ENCODE peak calls at places on chromosomes 6 and 20, in nine cellular contexts. One of them, this sample, is unnamed.

GRCh38 chr6:89828988-89829590 is 591 bp upstream of the CASP8AP2 start:
- DNase-seq in CD4-positive, alpha-beta T cell: no peak
- DNase-seq in endothelial cell: no peak
- DNase-seq in astrocyte of the cerebellum: no peak
- DNase-seq in GM12865: peak; percentile 53
- DNase-seq in activated CD8-positive, alpha-beta T cell treated with anti-CD3 and anti-CD28 coated beads for 36 hours: peak; percentile 34
- DNase-seq in bronchial epithelial cell: no peak
- DNase-seq in upper lobe of right lung: no peak
- DNase-seq in HFF-Myc: no peak
- DNase-seq in this sample: peak; percentile 25

GRCh38 chr6:18328549-18328922 is 58.6 kb upstream of the RNF144B start:
- DNase-seq in bronchial epithelial cell: peak; percentile 80
- DNase-seq in endothelial cell: no peak
- DNase-seq in GM12865: no peak
- DNase-seq in upper lobe of right lung: no peak
- DNase-seq in CD4-positive, alpha-beta T cell: no peak
- DNase-seq in astrocyte of the cerebellum: no peak
- DNase-seq in activated CD8-positive, alpha-beta T cell treated with anti-CD3 and anti-CD28 coated beads for 36 hours: no peak
- DNase-seq in HFF-Myc: no peak
- DNase-seq in this sample: no peak

GRCh38 chr6:139126255-139126654 is 8.6 kb upstream of the HECA start:
- DNase-seq in GM12865: no peak
- DNase-seq in astrocyte of the cerebellum: peak; percentile 65
- DNase-seq in HFF-Myc: peak; percentile 72
- DNase-seq in bronchial epithelial cell: peak; percentile 72
- DNase-seq in upper lobe of right lung: no peak
- DNase-seq in activated CD8-positive, alpha-beta T cell treated with anti-CD3 and anti-CD28 coated beads for 36 hours: peak; percentile 66
- DNase-seq in endothelial cell: no peak
- DNase-seq in CD4-positive, alpha-beta T cell: no peak
- DNase-seq in this sample: no peak

GRCh38 chr20:46704714-46705377 is 4.6 kb upstream of the SLC2A10 start:
- DNase-seq in astrocyte of the cerebellum: no peak
- DNase-seq in GM12865: no peak
- DNase-seq in bronchial epithelial cell: no peak
- DNase-seq in CD4-positive, alpha-beta T cell: no peak
- DNase-seq in endothelial cell: no peak
- DNase-seq in upper lobe of right lung: no peak
- DNase-seq in activated CD8-positive, alpha-beta T cell treated with anti-CD3 and anti-CD28 coated beads for 36 hours: no peak
- DNase-seq in HFF-Myc: no peak
- DNase-seq in this sample: no peak

GRCh38 chr6:133814797-133815196 is 74.1 kb upstream of the TCF21 start:
- DNase-seq in bronchial epithelial cell: peak; percentile 82
- DNase-seq in GM12865: no peak
- DNase-seq in CD4-positive, alpha-beta T cell: no peak
- DNase-seq in activated CD8-positive, alpha-beta T cell treated with anti-CD3 and anti-CD28 coated beads for 36 hours: peak; percentile 8
- DNase-seq in upper lobe of right lung: no peak
- DNase-seq in HFF-Myc: no peak
- DNase-seq in endothelial cell: no peak
- DNase-seq in astrocyte of the cerebellum: no peak
- DNase-seq in this sample: no peak

GRCh38 chr6:90015883-90016282 is 121.6 kb downstream of the GJA10 start:
- DNase-seq in upper lobe of right lung: no peak
- DNase-seq in astrocyte of the cerebellum: no peak
- DNase-seq in endothelial cell: no peak
- DNase-seq in activated CD8-positive, alpha-beta T cell treated with anti-CD3 and anti-CD28 coated beads for 36 hours: no peak
- DNase-seq in GM12865: no peak
- DNase-seq in bronchial epithelial cell: no peak
- DNase-seq in CD4-positive, alpha-beta T cell: no peak
- DNase-seq in HFF-Myc: no peak
- DNase-seq in this sample: no peak

GRCh38 chr6:25237579-25237978 is 41.6 kb upstream of the CARMIL1 start:
- DNase-seq in endothelial cell: no peak
- DNase-seq in CD4-positive, alpha-beta T cell: no peak
- DNase-seq in astrocyte of the cerebellum: no peak
- DNase-seq in bronchial epithelial cell: no peak
- DNase-seq in GM12865: no peak
- DNase-seq in HFF-Myc: peak; percentile 29
- DNase-seq in upper lobe of right lung: no peak
- DNase-seq in activated CD8-positive, alpha-beta T cell treated with anti-CD3 and anti-CD28 coated beads for 36 hours: no peak
- DNase-seq in this sample: no peak

GRCh38 chr20:62196286-62196685 is 13.5 kb downstream of the MTG2 start:
- DNase-seq in bronchial epithelial cell: no peak
- DNase-seq in activated CD8-positive, alpha-beta T cell treated with anti-CD3 and anti-CD28 coated beads for 36 hours: no peak
- DNase-seq in HFF-Myc: no peak
- DNase-seq in upper lobe of right lung: no peak
- DNase-seq in CD4-positive, alpha-beta T cell: no peak
- DNase-seq in GM12865: no peak
- DNase-seq in astrocyte of the cerebellum: no peak
- DNase-seq in endothelial cell: no peak
- DNase-seq in this sample: no peak

GRCh38 chr6:12291083-12291784 is 1.1 kb downstream of the EDN1 start:
- DNase-seq in CD4-positive, alpha-beta T cell: no peak
- DNase-seq in activated CD8-positive, alpha-beta T cell treated with anti-CD3 and anti-CD28 coated beads for 36 hours: no peak
- DNase-seq in astrocyte of the cerebellum: no peak
- DNase-seq in HFF-Myc: no peak
- DNase-seq in bronchial epithelial cell: peak; percentile 39
- DNase-seq in endothelial cell: no peak
- DNase-seq in upper lobe of right lung: no peak
- DNase-seq in GM12865: no peak
- DNase-seq in this sample: peak; percentile 40

GRCh38 chr20:32188376-32189122 is 19.0 kb downstream of the PLAGL2 start:
- DNase-seq in upper lobe of right lung: no peak
- DNase-seq in activated CD8-positive, alpha-beta T cell treated with anti-CD3 and anti-CD28 coated beads for 36 hours: no peak
- DNase-seq in GM12865: no peak
- DNase-seq in bronchial epithelial cell: no peak
- DNase-seq in CD4-positive, alpha-beta T cell: no peak
- DNase-seq in astrocyte of the cerebellum: no peak
- DNase-seq in endothelial cell: no peak
- DNase-seq in HFF-Myc: no peak
- DNase-seq in this sample: no peak

GRCh38 chr6:154156135-154156948 is 117.3 kb downstream of the OPRM1 start:
- DNase-seq in activated CD8-positive, alpha-beta T cell treated with anti-CD3 and anti-CD28 coated beads for 36 hours: peak; percentile 86
- DNase-seq in HFF-Myc: no peak
- DNase-seq in bronchial epithelial cell: peak; percentile 40
- DNase-seq in GM12865: peak; percentile 81
- DNase-seq in CD4-positive, alpha-beta T cell: peak; percentile 36
- DNase-seq in endothelial cell: peak; percentile 54
- DNase-seq in astrocyte of the cerebellum: no peak
- DNase-seq in upper lobe of right lung: peak; percentile 70
- DNase-seq in this sample: peak; percentile 20

GRCh38 chr20:48716086-48716485 is 111.7 kb downstream of the PREX1 start:
- DNase-seq in upper lobe of right lung: no peak
- DNase-seq in astrocyte of the cerebellum: no peak
- DNase-seq in bronchial epithelial cell: no peak
- DNase-seq in GM12865: peak; percentile 46
- DNase-seq in endothelial cell: no peak
- DNase-seq in activated CD8-positive, alpha-beta T cell treated with anti-CD3 and anti-CD28 coated beads for 36 hours: peak; percentile 87
- DNase-seq in CD4-positive, alpha-beta T cell: peak; percentile 34
- DNase-seq in HFF-Myc: no peak
- DNase-seq in this sample: no peak

GRCh38 chr6:45200510-45200909 is 127.6 kb upstream of the RUNX2 start:
- DNase-seq in upper lobe of right lung: no peak
- DNase-seq in activated CD8-positive, alpha-beta T cell treated with anti-CD3 and anti-CD28 coated beads for 36 hours: no peak
- DNase-seq in HFF-Myc: no peak
- DNase-seq in CD4-positive, alpha-beta T cell: no peak
- DNase-seq in endothelial cell: no peak
- DNase-seq in bronchial epithelial cell: no peak
- DNase-seq in GM12865: no peak
- DNase-seq in astrocyte of the cerebellum: no peak
- DNase-seq in this sample: no peak

GRCh38 chr20:24328901-24329300 is 140.5 kb upstream of the SYNDIG1 start:
- DNase-seq in activated CD8-positive, alpha-beta T cell treated with anti-CD3 and anti-CD28 coated beads for 36 hours: no peak
- DNase-seq in upper lobe of right lung: no peak
- DNase-seq in GM12865: no peak
- DNase-seq in CD4-positive, alpha-beta T cell: no peak
- DNase-seq in HFF-Myc: no peak
- DNase-seq in bronchial epithelial cell: no peak
- DNase-seq in endothelial cell: no peak
- DNase-seq in astrocyte of the cerebellum: peak; percentile 51
- DNase-seq in this sample: no peak

GRCh38 chr20:32234135-32234808 is 26.6 kb downstream of the POFUT1 start:
- DNase-seq in endothelial cell: no peak
- DNase-seq in GM12865: no peak
- DNase-seq in HFF-Myc: no peak
- DNase-seq in upper lobe of right lung: no peak
- DNase-seq in activated CD8-positive, alpha-beta T cell treated with anti-CD3 and anti-CD28 coated beads for 36 hours: no peak
- DNase-seq in CD4-positive, alpha-beta T cell: no peak
- DNase-seq in bronchial epithelial cell: no peak
- DNase-seq in astrocyte of the cerebellum: no peak
- DNase-seq in this sample: no peak

DNA sequence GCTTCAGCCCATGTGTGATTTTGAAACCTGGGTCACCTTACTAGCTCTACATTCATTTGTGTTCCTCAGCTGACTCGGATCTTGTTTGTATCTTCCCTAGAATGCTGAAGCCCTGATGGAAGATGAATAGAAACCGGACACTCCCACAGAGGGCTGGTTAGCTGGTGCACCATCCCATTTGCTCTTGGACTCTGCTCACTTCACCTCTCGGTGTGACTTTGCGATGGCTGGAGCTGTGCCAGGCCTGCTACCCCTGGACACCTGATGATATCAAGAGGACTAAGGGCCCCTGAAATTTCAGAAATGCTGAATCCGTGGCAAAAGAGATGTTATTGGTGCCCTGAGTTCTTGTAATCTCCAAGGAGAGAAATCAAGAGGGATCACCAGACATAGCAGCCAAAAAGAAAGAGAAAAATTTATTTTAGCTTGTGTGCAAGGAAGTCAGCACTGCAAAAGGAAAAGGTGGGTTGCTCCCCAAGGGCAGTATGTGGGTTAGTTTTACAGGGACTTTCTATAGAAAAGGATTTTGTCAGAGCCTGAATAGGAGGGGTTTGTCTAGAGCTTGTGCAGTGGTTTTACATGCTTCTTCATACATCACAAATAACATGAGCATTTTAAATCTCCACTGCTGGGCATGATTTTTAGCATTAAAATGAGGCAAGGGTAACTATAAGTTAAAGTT is 426.3 kb upstream of the NOX3 start:
- DNase-seq in endothelial cell: no peak
- DNase-seq in GM12865: no peak
- DNase-seq in bronchial epithelial cell: no peak
- DNase-seq in upper lobe of right lung: no peak
- DNase-seq in astrocyte of the cerebellum: no peak
- DNase-seq in CD4-positive, alpha-beta T cell: no peak
- DNase-seq in HFF-Myc: no peak
- DNase-seq in activated CD8-positive, alpha-beta T cell treated with anti-CD3 and anti-CD28 coated beads for 36 hours: no peak
- DNase-seq in this sample: no peak
- TF ChIP-seq CTCF in endothelial cell: no peak
- TF ChIP-seq CTCF in GM12865: no peak
- TF ChIP-seq CTCF in bronchial epithelial cell: no peak
- TF ChIP-seq CTCF in upper lobe of right lung: no peak
- TF ChIP-seq CTCF in astrocyte of the cerebellum: no peak
- TF ChIP-seq CTCF in CD4-positive, alpha-beta T cell: no peak
- TF ChIP-seq CTCF in HFF-Myc: no peak
- TF ChIP-seq CTCF in activated CD8-positive, alpha-beta T cell treated with anti-CD3 and anti-CD28 coated beads for 36 hours: no peak
- TF ChIP-seq CTCF in this sample: no peak

GRCh38 chr6:168616807-168617756 is 176.1 kb downstream of the SMOC2 start:
- DNase-seq in HFF-Myc: no peak
- DNase-seq in upper lobe of right lung: no peak
- DNase-seq in GM12865: no peak
- DNase-seq in CD4-positive, alpha-beta T cell: no peak
- DNase-seq in astrocyte of the cerebellum: no peak
- DNase-seq in activated CD8-positive, alpha-beta T cell treated with anti-CD3 and anti-CD28 coated beads for 36 hours: no peak
- DNase-seq in endothelial cell: no peak
- DNase-seq in bronchial epithelial cell: no peak
- DNase-seq in this sample: no peak
- TF ChIP-seq CTCF in HFF-Myc: no peak
- TF ChIP-seq CTCF in upper lobe of right lung: peak; percentile 11
- TF ChIP-seq CTCF in GM12865: no peak
- TF ChIP-seq CTCF in CD4-positive, alpha-beta T cell: no peak
- TF ChIP-seq CTCF in astrocyte of the cerebellum: no peak
- TF ChIP-seq CTCF in activated CD8-positive, alpha-beta T cell treated with anti-CD3 and anti-CD28 coated beads for 36 hours: no peak
- TF ChIP-seq CTCF in endothelial cell: no peak
- TF ChIP-seq CTCF in bronchial epithelial cell: peak; percentile 10
- TF ChIP-seq CTCF in this sample: no peak

GRCh38 chr20:4007383-4008025 is 7.9 kb downstream of the RNF24 start:
- DNase-seq in upper lobe of right lung: no peak
- DNase-seq in astrocyte of the cerebellum: no peak
- DNase-seq in GM12865: no peak
- DNase-seq in activated CD8-positive, alpha-beta T cell treated with anti-CD3 and anti-CD28 coated beads for 36 hours: no peak
- DNase-seq in endothelial cell: no peak
- DNase-seq in CD4-positive, alpha-beta T cell: no peak
- DNase-seq in HFF-Myc: no peak
- DNase-seq in bronchial epithelial cell: no peak
- DNase-seq in this sample: no peak

GRCh38 chr20:4008026-4008413 is 7.3 kb downstream of the RNF24 start:
- DNase-seq in endothelial cell: no peak
- DNase-seq in HFF-Myc: no peak
- DNase-seq in GM12865: no peak
- DNase-seq in activated CD8-positive, alpha-beta T cell treated with anti-CD3 and anti-CD28 coated beads for 36 hours: no peak
- DNase-seq in CD4-positive, alpha-beta T cell: no peak
- DNase-seq in astrocyte of the cerebellum: no peak
- DNase-seq in bronchial epithelial cell: no peak
- DNase-seq in upper lobe of right lung: no peak
- DNase-seq in this sample: no peak

GRCh38 chr20:4006640-4007039 is 8.7 kb downstream of the RNF24 start:
- DNase-seq in activated CD8-positive, alpha-beta T cell treated with anti-CD3 and anti-CD28 coated beads for 36 hours: no peak
- DNase-seq in upper lobe of right lung: no peak
- DNase-seq in bronchial epithelial cell: no peak
- DNase-seq in GM12865: no peak
- DNase-seq in CD4-positive, alpha-beta T cell: no peak
- DNase-seq in astrocyte of the cerebellum: peak; percentile 55
- DNase-seq in HFF-Myc: no peak
- DNase-seq in endothelial cell: no peak
- DNase-seq in this sample: no peak

GRCh38 chr20:4009305-4009704 is 6.1 kb downstream of the RNF24 start:
- DNase-seq in HFF-Myc: no peak
- DNase-seq in GM12865: no peak
- DNase-seq in endothelial cell: no peak
- DNase-seq in bronchial epithelial cell: no peak
- DNase-seq in astrocyte of the cerebellum: no peak
- DNase-seq in activated CD8-positive, alpha-beta T cell treated with anti-CD3 and anti-CD28 coated beads for 36 hours: no peak
- DNase-seq in upper lobe of right lung: no peak
- DNase-seq in CD4-positive, alpha-beta T cell: no peak
- DNase-seq in this sample: no peak

DNA sequence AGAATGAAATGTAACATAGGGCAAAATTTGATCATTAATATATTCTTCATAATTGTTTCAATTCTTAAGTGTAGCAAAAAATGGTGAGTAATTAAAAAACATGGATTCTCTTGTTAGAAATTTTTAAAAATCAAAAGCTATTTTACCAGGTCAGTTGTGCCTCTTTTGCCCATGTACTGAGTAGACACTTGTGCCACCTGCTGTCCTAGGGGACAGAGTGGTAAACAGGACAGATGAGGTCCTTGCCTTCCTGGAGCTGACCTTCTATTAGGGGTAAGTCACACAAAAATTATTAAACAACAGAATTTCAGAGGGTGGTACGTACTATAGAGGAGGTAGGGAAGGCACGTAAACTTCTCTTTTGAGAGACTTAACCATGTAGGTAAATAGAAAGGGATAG is 6.5 kb downstream of the RNF24 start:
- DNase-seq in endothelial cell: no peak
- DNase-seq in HFF-Myc: no peak
- DNase-seq in activated CD8-positive, alpha-beta T cell treated with anti-CD3 and anti-CD28 coated beads for 36 hours: no peak
- DNase-seq in bronchial epithelial cell: no peak
- DNase-seq in astrocyte of the cerebellum: no peak
- DNase-seq in upper lobe of right lung: no peak
- DNase-seq in GM12865: no peak
- DNase-seq in CD4-positive, alpha-beta T cell: no peak
- DNase-seq in this sample: no peak
- TF ChIP-seq CTCF in endothelial cell: no peak
- TF ChIP-seq CTCF in HFF-Myc: no peak
- TF ChIP-seq CTCF in activated CD8-positive, alpha-beta T cell treated with anti-CD3 and anti-CD28 coated beads for 36 hours: no peak
- TF ChIP-seq CTCF in bronchial epithelial cell: no peak
- TF ChIP-seq CTCF in astrocyte of the cerebellum: no peak
- TF ChIP-seq CTCF in upper lobe of right lung: no peak
- TF ChIP-seq CTCF in GM12865: no peak
- TF ChIP-seq CTCF in CD4-positive, alpha-beta T cell: no peak
- TF ChIP-seq CTCF in this sample: peak; percentile 25

GRCh38 chr6:32952817-32953739 is at the start of gene HLA-DMA:
- DNase-seq in activated CD8-positive, alpha-beta T cell treated with anti-CD3 and anti-CD28 coated beads for 36 hours: peak; percentile 83
- DNase-seq in endothelial cell: peak; percentile 77
- DNase-seq in upper lobe of right lung: peak; percentile 91
- DNase-seq in HFF-Myc: peak; percentile 63
- DNase-seq in bronchial epithelial cell: peak; percentile 98
- DNase-seq in astrocyte of the cerebellum: peak; percentile 81
- DNase-seq in GM12865: peak; percentile 97
- DNase-seq in CD4-positive, alpha-beta T cell: peak; percentile 57
- DNase-seq in this sample: peak; percentile 76
- TF ChIP-seq CTCF in activated CD8-positive, alpha-beta T cell treated with anti-CD3 and anti-CD28 coated beads for 36 hours: peak; percentile 98
- TF ChIP-seq CTCF in endothelial cell: peak; percentile 50
- TF ChIP-seq CTCF in upper lobe of right lung: peak; percentile 89
- TF ChIP-seq CTCF in HFF-Myc: peak; percentile 77
- TF ChIP-seq CTCF in bronchial epithelial cell: peak; percentile 95
- TF ChIP-seq CTCF in astrocyte of the cerebellum: peak; percentile 82
- TF ChIP-seq CTCF in GM12865: peak; percentile 81
- TF ChIP-seq CTCF in CD4-positive, alpha-beta T cell: peak; percentile 86
- TF ChIP-seq CTCF in this sample: peak; percentile 53

This sample was measured in GM13977.